ENCODE peak calls at places on chromosomes 6 and 20, in six cellular contexts. One of them, this sample, is unnamed.

GRCh38 chr6:26122793-26123674 is 35.8 kb downstream of the HFE start:
- DNase-seq in iPS DF 6.9: peak; percentile 97
- DNase-seq in DMS153: peak; percentile 99
- DNase-seq in mucosa of descending colon: peak; percentile 97
- DNase-seq in RPMI7951: peak; percentile 100
- DNase-seq in activated naive CD4-positive, alpha-beta T cell treated with anti-CD3 and anti-CD28 coated beads, Interleukin-2, amount 10 ng/mL, durations not matched to agents 7 days and 5 days: peak; percentile 97
- DNase-seq in this sample: peak; percentile 95

GRCh38 chr6:72820153-72820552 is 198.3 kb downstream of the KCNQ5 start:
- DNase-seq in iPS DF 6.9: no peak
- DNase-seq in activated naive CD4-positive, alpha-beta T cell treated with anti-CD3 and anti-CD28 coated beads, Interleukin-2, amount 10 ng/mL, durations not matched to agents 7 days and 5 days: no peak
- DNase-seq in DMS153: no peak
- DNase-seq in mucosa of descending colon: no peak
- DNase-seq in RPMI7951: no peak
- DNase-seq in this sample: no peak

GRCh38 chr6:93549868-93550267 is 130.5 kb upstream of the EPHA7 start:
- DNase-seq in iPS DF 6.9: no peak
- DNase-seq in activated naive CD4-positive, alpha-beta T cell treated with anti-CD3 and anti-CD28 coated beads, Interleukin-2, amount 10 ng/mL, durations not matched to agents 7 days and 5 days: no peak
- DNase-seq in DMS153: no peak
- DNase-seq in mucosa of descending colon: no peak
- DNase-seq in RPMI7951: no peak
- DNase-seq in this sample: no peak

GRCh38 chr20:10093087-10093591 is 58.4 kb downstream of the ANKEF1 start:
- DNase-seq in activated naive CD4-positive, alpha-beta T cell treated with anti-CD3 and anti-CD28 coated beads, Interleukin-2, amount 10 ng/mL, durations not matched to agents 7 days and 5 days: no peak
- DNase-seq in RPMI7951: peak; percentile 99
- DNase-seq in iPS DF 6.9: no peak
- DNase-seq in mucosa of descending colon: no peak
- DNase-seq in DMS153: peak; percentile 17
- DNase-seq in this sample: no peak

GRCh38 chr6:165456327-165456726 is 146.9 kb upstream of the C6orf118 start:
- DNase-seq in DMS153: no peak
- DNase-seq in iPS DF 6.9: no peak
- DNase-seq in mucosa of descending colon: no peak
- DNase-seq in activated naive CD4-positive, alpha-beta T cell treated with anti-CD3 and anti-CD28 coated beads, Interleukin-2, amount 10 ng/mL, durations not matched to agents 7 days and 5 days: no peak
- DNase-seq in RPMI7951: no peak
- DNase-seq in this sample: no peak

GRCh38 chr6:1611322-1611571 is 1.5 kb downstream of the FOXC1 start:
- DNase-seq in DMS153: no peak
- DNase-seq in activated naive CD4-positive, alpha-beta T cell treated with anti-CD3 and anti-CD28 coated beads, Interleukin-2, amount 10 ng/mL, durations not matched to agents 7 days and 5 days: no peak
- DNase-seq in mucosa of descending colon: no peak
- DNase-seq in iPS DF 6.9: no peak
- DNase-seq in RPMI7951: peak; percentile 36
- DNase-seq in this sample: no peak

GRCh38 chr20:14916360-14916759 is 578.9 kb upstream of the FLRT3 start:
- DNase-seq in mucosa of descending colon: no peak
- DNase-seq in iPS DF 6.9: no peak
- DNase-seq in activated naive CD4-positive, alpha-beta T cell treated with anti-CD3 and anti-CD28 coated beads, Interleukin-2, amount 10 ng/mL, durations not matched to agents 7 days and 5 days: no peak
- DNase-seq in RPMI7951: no peak
- DNase-seq in DMS153: no peak
- DNase-seq in this sample: no peak

GRCh38 chr20:6055161-6055783 is 1.4 kb upstream of the LRRN4 start:
- DNase-seq in DMS153: no peak
- DNase-seq in mucosa of descending colon: no peak
- DNase-seq in iPS DF 6.9: no peak
- DNase-seq in activated naive CD4-positive, alpha-beta T cell treated with anti-CD3 and anti-CD28 coated beads, Interleukin-2, amount 10 ng/mL, durations not matched to agents 7 days and 5 days: no peak
- DNase-seq in RPMI7951: peak; percentile 62
- DNase-seq in this sample: no peak

GRCh38 chr6:151675746-151676459 is 131.6 kb upstream of the ESR1 start:
- DNase-seq in RPMI7951: peak; percentile 21
- DNase-seq in mucosa of descending colon: peak; percentile 59
- DNase-seq in iPS DF 6.9: peak; percentile 57
- DNase-seq in DMS153: peak; percentile 39
- DNase-seq in activated naive CD4-positive, alpha-beta T cell treated with anti-CD3 and anti-CD28 coated beads, Interleukin-2, amount 10 ng/mL, durations not matched to agents 7 days and 5 days: peak; percentile 69
- DNase-seq in this sample: peak; percentile 77

GRCh38 chr6:34627296-34627695 is 69.3 kb downstream of the ILRUN start:
- DNase-seq in activated naive CD4-positive, alpha-beta T cell treated with anti-CD3 and anti-CD28 coated beads, Interleukin-2, amount 10 ng/mL, durations not matched to agents 7 days and 5 days: no peak
- DNase-seq in mucosa of descending colon: no peak
- DNase-seq in iPS DF 6.9: no peak
- DNase-seq in RPMI7951: no peak
- DNase-seq in DMS153: no peak
- DNase-seq in this sample: no peak

GRCh38 chr6:111843347-111844147 is 29.7 kb downstream of the FYN start:
- DNase-seq in activated naive CD4-positive, alpha-beta T cell treated with anti-CD3 and anti-CD28 coated beads, Interleukin-2, amount 10 ng/mL, durations not matched to agents 7 days and 5 days: peak; percentile 81
- DNase-seq in RPMI7951: peak; percentile 64
- DNase-seq in mucosa of descending colon: peak; percentile 26
- DNase-seq in DMS153: no peak
- DNase-seq in iPS DF 6.9: no peak
- DNase-seq in this sample: no peak

This sample was measured in H1.